ENCODE peak calls at places on chromosome 16, in ten cellular contexts. One of them, this sample, is unnamed.

GRCh38 chr16:81861915-81862314 is 82.8 kb downstream of the PLCG2 start:
- DNase-seq in sigmoid colon: no peak
- DNase-seq in transverse colon: no peak
- DNase-seq in suprapubic skin: no peak
- DNase-seq in heart left ventricle: no peak
- DNase-seq in IMR-90: no peak
- DNase-seq in adrenal gland: peak
- DNase-seq in HCT116: no peak
- DNase-seq in body of pancreas: no peak
- DNase-seq in A549: no peak
- DNase-seq in this sample: no peak

GRCh38 chr16:82658796-82659195 is 32.0 kb downstream of the CDH13 start:
- DNase-seq in body of pancreas: no peak
- DNase-seq in transverse colon: no peak
- DNase-seq in sigmoid colon: no peak
- DNase-seq in adrenal gland: no peak
- DNase-seq in IMR-90: peak
- DNase-seq in suprapubic skin: no peak
- DNase-seq in A549: no peak
- DNase-seq in heart left ventricle: no peak
- DNase-seq in HCT116: no peak
- DNase-seq in this sample: no peak

GRCh38 chr16:11669380-11670146 is 1.3 kb downstream of the SNN start:
- DNase-seq in A549: no peak
- DNase-seq in sigmoid colon: no peak
- DNase-seq in transverse colon: peak
- DNase-seq in HCT116: no peak
- DNase-seq in adrenal gland: peak
- DNase-seq in suprapubic skin: no peak
- DNase-seq in body of pancreas: peak
- DNase-seq in IMR-90: peak
- DNase-seq in heart left ventricle: peak
- DNase-seq in this sample: no peak

GRCh38 chr16:30903002-30903401 is 6.6 kb downstream of the CTF1 start:
- DNase-seq in IMR-90: no peak
- DNase-seq in body of pancreas: no peak
- DNase-seq in HCT116: no peak
- DNase-seq in sigmoid colon: no peak
- DNase-seq in adrenal gland: no peak
- DNase-seq in suprapubic skin: no peak
- DNase-seq in A549: no peak
- DNase-seq in heart left ventricle: no peak
- DNase-seq in transverse colon: no peak
- DNase-seq in this sample: no peak

GRCh38 chr16:15874745-15875314 is 13.6 kb downstream of the CEP20 start:
- DNase-seq in sigmoid colon: peak
- DNase-seq in heart left ventricle: no peak
- DNase-seq in A549: peak
- DNase-seq in body of pancreas: peak
- DNase-seq in IMR-90: peak
- DNase-seq in HCT116: peak
- DNase-seq in adrenal gland: peak
- DNase-seq in suprapubic skin: no peak
- DNase-seq in transverse colon: peak
- DNase-seq in this sample: no peak

GRCh38 chr16:10552998-10553491 is 27.4 kb downstream of the EMP2 start:
- DNase-seq in suprapubic skin: no peak
- DNase-seq in body of pancreas: peak
- DNase-seq in transverse colon: peak
- DNase-seq in adrenal gland: peak
- DNase-seq in sigmoid colon: no peak
- DNase-seq in IMR-90: no peak
- DNase-seq in heart left ventricle: peak
- DNase-seq in HCT116: no peak
- DNase-seq in A549: peak
- DNase-seq in this sample: no peak

GRCh38 chr16:24419709-24420108 is 119.7 kb upstream of the RBBP6 start:
- DNase-seq in heart left ventricle: no peak
- DNase-seq in body of pancreas: no peak
- DNase-seq in A549: no peak
- DNase-seq in suprapubic skin: no peak
- DNase-seq in sigmoid colon: no peak
- DNase-seq in adrenal gland: no peak
- DNase-seq in IMR-90: no peak
- DNase-seq in HCT116: no peak
- DNase-seq in transverse colon: no peak
- DNase-seq in this sample: no peak

GRCh38 chr16:87160218-87160617 is 157.0 kb downstream of the C16orf95 start:
- DNase-seq in suprapubic skin: no peak
- DNase-seq in heart left ventricle: no peak
- DNase-seq in IMR-90: no peak
- DNase-seq in A549: no peak
- DNase-seq in sigmoid colon: no peak
- DNase-seq in body of pancreas: no peak
- DNase-seq in transverse colon: no peak
- DNase-seq in adrenal gland: peak
- DNase-seq in HCT116: no peak
- DNase-seq in this sample: no peak

GRCh38 chr16:12188674-12189249 is 212.2 kb downstream of the SNX29 start:
- DNase-seq in transverse colon: peak
- DNase-seq in suprapubic skin: no peak
- DNase-seq in A549: peak
- DNase-seq in sigmoid colon: no peak
- DNase-seq in HCT116: no peak
- DNase-seq in heart left ventricle: no peak
- DNase-seq in body of pancreas: no peak
- DNase-seq in adrenal gland: no peak
- DNase-seq in IMR-90: no peak
- DNase-seq in this sample: no peak

GRCh38 chr16:2587891-2588565 is 50.2 kb downstream of the PDPK1 start:
- DNase-seq in sigmoid colon: peak
- DNase-seq in HCT116: no peak
- DNase-seq in heart left ventricle: no peak
- DNase-seq in suprapubic skin: no peak
- DNase-seq in adrenal gland: no peak
- DNase-seq in transverse colon: no peak
- DNase-seq in body of pancreas: no peak
- DNase-seq in A549: no peak
- DNase-seq in IMR-90: no peak
- DNase-seq in this sample: no peak

GRCh38 chr16:69544099-69544498 is 21.7 kb upstream of the NFAT5 start:
- DNase-seq in sigmoid colon: no peak
- DNase-seq in body of pancreas: no peak
- DNase-seq in adrenal gland: no peak
- DNase-seq in HCT116: no peak
- DNase-seq in A549: no peak
- DNase-seq in heart left ventricle: no peak
- DNase-seq in transverse colon: no peak
- DNase-seq in suprapubic skin: no peak
- DNase-seq in IMR-90: no peak
- DNase-seq in this sample: no peak
- TF ChIP-seq POLR2A in sigmoid colon: no peak
- TF ChIP-seq POLR2A in body of pancreas: no peak
- TF ChIP-seq POLR2A in adrenal gland: no peak
- TF ChIP-seq POLR2A in HCT116: no peak
- TF ChIP-seq POLR2A in A549: no peak
- TF ChIP-seq POLR2A in heart left ventricle: no peak
- TF ChIP-seq POLR2A in transverse colon: no peak
- TF ChIP-seq POLR2A in suprapubic skin: no peak
- TF ChIP-seq POLR2A in IMR-90: no peak
- TF ChIP-seq POLR2A in this sample: no peak

GRCh38 chr16:65681406-65681805 is 559.5 kb upstream of the CDH11 start:
- DNase-seq in body of pancreas: no peak
- DNase-seq in HCT116: no peak
- DNase-seq in sigmoid colon: no peak
- DNase-seq in IMR-90: no peak
- DNase-seq in suprapubic skin: no peak
- DNase-seq in adrenal gland: no peak
- DNase-seq in transverse colon: no peak
- DNase-seq in heart left ventricle: no peak
- DNase-seq in A549: no peak
- DNase-seq in this sample: no peak

GRCh38 chr16:65684230-65684629 is 562.4 kb upstream of the CDH11 start:
- DNase-seq in sigmoid colon: no peak
- DNase-seq in suprapubic skin: no peak
- DNase-seq in transverse colon: no peak
- DNase-seq in body of pancreas: no peak
- DNase-seq in IMR-90: no peak
- DNase-seq in heart left ventricle: no peak
- DNase-seq in A549: no peak
- DNase-seq in adrenal gland: no peak
- DNase-seq in HCT116: no peak
- DNase-seq in this sample: no peak

DNA sequence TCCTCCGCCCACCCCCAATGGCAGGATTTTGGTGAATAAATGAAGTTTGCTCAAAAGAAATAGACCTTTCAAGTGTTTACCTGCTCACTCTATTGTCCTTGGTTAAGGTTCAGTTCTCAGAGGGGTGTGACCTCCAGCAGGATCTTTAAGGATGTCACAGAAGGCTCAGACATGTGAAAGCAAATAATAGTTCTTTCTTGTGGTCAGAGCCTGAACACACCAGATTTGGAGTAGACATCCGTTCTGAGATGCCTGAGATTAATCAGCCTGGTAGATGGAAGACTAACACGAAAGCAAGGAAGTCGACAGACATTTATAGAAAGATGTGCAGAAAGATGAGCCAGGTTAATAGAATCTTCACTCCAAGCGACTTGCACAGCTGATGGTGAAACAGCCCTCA is 557.9 kb upstream of the CDH11 start:
- DNase-seq in body of pancreas: no peak
- DNase-seq in A549: no peak
- DNase-seq in sigmoid colon: no peak
- DNase-seq in heart left ventricle: no peak
- DNase-seq in adrenal gland: no peak
- DNase-seq in transverse colon: no peak
- DNase-seq in HCT116: no peak
- DNase-seq in suprapubic skin: no peak
- DNase-seq in IMR-90: no peak
- DNase-seq in this sample: no peak
- TF ChIP-seq POLR2A in body of pancreas: no peak
- TF ChIP-seq POLR2A in A549: no peak
- TF ChIP-seq POLR2A in sigmoid colon: no peak
- TF ChIP-seq POLR2A in heart left ventricle: no peak
- TF ChIP-seq POLR2A in adrenal gland: no peak
- TF ChIP-seq POLR2A in transverse colon: no peak
- TF ChIP-seq POLR2A in HCT116: no peak
- TF ChIP-seq POLR2A in suprapubic skin: no peak
- TF ChIP-seq POLR2A in IMR-90: no peak
- TF ChIP-seq POLR2A in this sample: no peak

DNA sequence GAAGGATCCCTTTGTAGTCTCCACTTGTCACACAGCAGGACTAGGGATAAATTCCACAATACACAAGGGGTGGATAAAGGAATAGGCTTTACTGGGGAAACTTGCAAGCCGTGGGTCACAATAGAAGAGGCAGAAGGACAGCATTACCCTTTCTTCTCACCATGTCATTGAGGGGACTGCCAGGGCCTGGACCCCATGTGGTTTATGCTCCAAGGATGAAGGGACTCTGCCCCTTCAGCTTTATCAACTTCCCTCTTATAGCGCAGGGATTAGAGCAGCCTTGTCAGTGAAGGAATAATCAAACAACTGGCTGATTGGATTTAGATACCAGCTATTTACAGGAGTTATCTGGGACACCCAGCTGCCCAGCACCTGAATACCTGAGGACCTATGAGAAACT is 89.8 kb downstream of the HS3ST2 start:
- DNase-seq in HCT116: no peak
- DNase-seq in heart left ventricle: no peak
- DNase-seq in transverse colon: no peak
- DNase-seq in adrenal gland: no peak
- DNase-seq in sigmoid colon: no peak
- DNase-seq in body of pancreas: no peak
- DNase-seq in IMR-90: no peak
- DNase-seq in suprapubic skin: no peak
- DNase-seq in A549: no peak
- DNase-seq in this sample: no peak
- TF ChIP-seq POLR2A in HCT116: no peak
- TF ChIP-seq POLR2A in heart left ventricle: no peak
- TF ChIP-seq POLR2A in transverse colon: no peak
- TF ChIP-seq POLR2A in adrenal gland: no peak
- TF ChIP-seq POLR2A in sigmoid colon: no peak
- TF ChIP-seq POLR2A in body of pancreas: no peak
- TF ChIP-seq POLR2A in IMR-90: no peak
- TF ChIP-seq POLR2A in suprapubic skin: no peak
- TF ChIP-seq POLR2A in A549: no peak
- TF ChIP-seq POLR2A in this sample: no peak

DNA sequence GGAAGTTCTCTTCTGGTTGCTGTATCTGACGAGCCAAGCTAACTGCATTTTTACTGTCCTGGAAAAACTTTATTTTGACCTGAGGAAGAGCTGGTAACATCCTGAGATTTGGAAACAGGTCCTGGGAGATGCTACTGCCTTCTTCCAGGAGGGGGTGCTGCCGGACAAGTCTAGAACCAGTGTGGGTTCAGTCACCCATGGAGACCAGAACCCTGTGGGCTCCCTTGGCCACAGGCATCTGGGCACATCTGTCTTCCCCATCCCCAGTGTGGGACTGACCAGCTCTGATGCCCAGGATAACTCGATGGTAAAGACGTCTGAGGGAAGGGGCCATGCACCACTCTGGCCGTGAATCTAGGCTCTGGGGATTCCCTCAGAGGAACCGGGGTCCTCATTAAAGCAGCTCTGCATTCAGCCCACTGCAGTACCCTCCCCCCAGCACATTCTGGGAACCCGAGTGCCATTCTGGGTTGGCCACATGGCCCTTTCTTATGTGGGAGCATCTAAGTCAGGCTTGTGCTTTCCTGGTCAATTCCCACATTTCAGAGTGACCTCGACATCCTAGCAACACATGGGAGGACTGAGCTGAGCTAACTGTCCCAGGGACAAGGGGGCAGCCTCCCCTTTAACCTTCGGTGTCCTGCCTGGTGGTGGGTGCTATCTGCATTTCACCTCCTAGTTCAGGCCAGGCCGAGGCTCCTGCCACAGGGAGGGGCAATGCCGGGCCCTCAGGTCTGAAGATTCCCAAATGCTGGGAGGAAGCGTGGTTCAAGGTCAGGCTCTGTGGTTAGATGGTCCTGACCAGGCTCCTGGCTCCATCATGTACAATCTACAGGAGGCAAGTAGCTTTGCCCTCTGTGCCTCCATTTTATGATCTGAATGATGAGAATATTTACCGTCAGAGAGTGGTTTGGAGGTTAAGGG is 6.4 kb downstream of the C16orf86 start:
- DNase-seq in adrenal gland: peak
- DNase-seq in HCT116: peak
- DNase-seq in heart left ventricle: no peak
- DNase-seq in A549: peak
- DNase-seq in IMR-90: peak
- DNase-seq in suprapubic skin: no peak
- DNase-seq in transverse colon: peak
- DNase-seq in body of pancreas: peak
- DNase-seq in sigmoid colon: peak
- DNase-seq in this sample: peak
- TF ChIP-seq POLR2A in adrenal gland: no peak
- TF ChIP-seq POLR2A in HCT116: no peak
- TF ChIP-seq POLR2A in heart left ventricle: no peak
- TF ChIP-seq POLR2A in A549: no peak
- TF ChIP-seq POLR2A in IMR-90: no peak
- TF ChIP-seq POLR2A in suprapubic skin: no peak
- TF ChIP-seq POLR2A in transverse colon: no peak
- TF ChIP-seq POLR2A in body of pancreas: no peak
- TF ChIP-seq POLR2A in sigmoid colon: no peak
- TF ChIP-seq POLR2A in this sample: no peak